ENCODE peak calls at places on chromosomes 3 and 15, in six cellular contexts. One of them, this sample, is unnamed.

GRCh38 chr3:189286188-189286587 is 114.4 kb downstream of the TPRG1 start:
- DNase-seq in H1: no peak
- DNase-seq in neuronal stem cell: no peak
- DNase-seq in IMR-90: no peak
- DNase-seq in H9: no peak
- DNase-seq in mesenchymal stem cell: no peak
- DNase-seq in this sample: no peak

GRCh38 chr3:136914739-136915138 is 43.0 kb upstream of the IL20RB start:
- DNase-seq in neuronal stem cell: no peak
- DNase-seq in H9: no peak
- DNase-seq in mesenchymal stem cell: no peak
- DNase-seq in IMR-90: no peak
- DNase-seq in H1: no peak
- DNase-seq in this sample: no peak

GRCh38 chr15:79002631-79003030 is 57.8 kb upstream of the CTSH start:
- DNase-seq in mesenchymal stem cell: no peak
- DNase-seq in H9: no peak
- DNase-seq in IMR-90: no peak
- DNase-seq in H1: no peak
- DNase-seq in neuronal stem cell: no peak
- DNase-seq in this sample: no peak

GRCh38 chr3:191119415-191120295 is 79.4 kb upstream of the OSTN start:
- DNase-seq in mesenchymal stem cell: no peak
- DNase-seq in H9: no peak
- DNase-seq in H1: no peak
- DNase-seq in neuronal stem cell: peak; percentile 6
- DNase-seq in IMR-90: no peak
- DNase-seq in this sample: no peak

GRCh38 chr3:147574622-147575021 is 165.5 kb downstream of the ZIC1 start:
- DNase-seq in H1: no peak
- DNase-seq in H9: no peak
- DNase-seq in mesenchymal stem cell: no peak
- DNase-seq in IMR-90: no peak
- DNase-seq in neuronal stem cell: no peak
- DNase-seq in this sample: no peak

GRCh38 chr15:76752549-76752948 is 152.6 kb downstream of the SCAPER start:
- DNase-seq in mesenchymal stem cell: no peak
- DNase-seq in neuronal stem cell: no peak
- DNase-seq in H9: no peak
- DNase-seq in IMR-90: no peak
- DNase-seq in H1: no peak
- DNase-seq in this sample: no peak

GRCh38 chr3:56365905-56366640 is 102.2 kb downstream of the ERC2 start:
- DNase-seq in neuronal stem cell: no peak
- DNase-seq in IMR-90: no peak
- DNase-seq in H1: no peak
- DNase-seq in mesenchymal stem cell: no peak
- DNase-seq in H9: no peak
- DNase-seq in this sample: no peak

GRCh38 chr15:75231836-75232235 is 26.3 kb upstream of the GOLGA6C start:
- DNase-seq in H9: no peak
- DNase-seq in H1: no peak
- DNase-seq in mesenchymal stem cell: no peak
- DNase-seq in neuronal stem cell: no peak
- DNase-seq in IMR-90: no peak
- DNase-seq in this sample: no peak

GRCh38 chr3:108079877-108080276 is 11.0 kb downstream of the CD47 start:
- DNase-seq in H9: no peak
- DNase-seq in mesenchymal stem cell: no peak
- DNase-seq in H1: no peak
- DNase-seq in neuronal stem cell: no peak
- DNase-seq in IMR-90: no peak
- DNase-seq in this sample: no peak

GRCh38 chr15:52247032-52247431 is 48.6 kb downstream of the MYO5C start:
- DNase-seq in neuronal stem cell: no peak
- DNase-seq in H1: no peak
- DNase-seq in mesenchymal stem cell: peak; percentile 95
- DNase-seq in H9: no peak
- DNase-seq in IMR-90: peak; percentile 72
- DNase-seq in this sample: peak; percentile 69

GRCh38 chr3:121995190-121996137 is 26.6 kb downstream of the ILDR1 start:
- DNase-seq in H9: peak; percentile 82
- DNase-seq in mesenchymal stem cell: peak; percentile 63
- DNase-seq in IMR-90: peak; percentile 75
- DNase-seq in neuronal stem cell: peak; percentile 35
- DNase-seq in H1: peak; percentile 53
- DNase-seq in this sample: peak; percentile 79

GRCh38 chr3:86787091-86787490 is 203.9 kb downstream of the VGLL3 start:
- DNase-seq in neuronal stem cell: no peak
- DNase-seq in H9: no peak
- DNase-seq in IMR-90: peak; percentile 22
- DNase-seq in mesenchymal stem cell: no peak
- DNase-seq in H1: no peak
- DNase-seq in this sample: peak; percentile 49

GRCh38 chr3:17850448-17850847 is 108.0 kb upstream of the TBC1D5 start:
- DNase-seq in H9: no peak
- DNase-seq in H1: no peak
- DNase-seq in IMR-90: no peak
- DNase-seq in mesenchymal stem cell: no peak
- DNase-seq in neuronal stem cell: no peak
- DNase-seq in this sample: peak; percentile 84

GRCh38 chr15:92677998-92678397 is 22.4 kb upstream of the FAM174B start:
- DNase-seq in H1: no peak
- DNase-seq in mesenchymal stem cell: peak; percentile 68
- DNase-seq in neuronal stem cell: no peak
- DNase-seq in H9: no peak
- DNase-seq in IMR-90: no peak
- DNase-seq in this sample: no peak

GRCh38 chr3:150349314-150350097 is 58.6 kb upstream of the TSC22D2 start:
- DNase-seq in IMR-90: no peak
- DNase-seq in H9: no peak
- DNase-seq in mesenchymal stem cell: no peak
- DNase-seq in neuronal stem cell: peak; percentile 30
- DNase-seq in H1: no peak
- DNase-seq in this sample: peak; percentile 55

GRCh38 chr3:51374456-51374855 is 10.6 kb upstream of the MANF start:
- DNase-seq in neuronal stem cell: no peak
- DNase-seq in H9: no peak
- DNase-seq in mesenchymal stem cell: no peak
- DNase-seq in IMR-90: no peak
- DNase-seq in H1: no peak
- DNase-seq in this sample: no peak

GRCh38 chr3:37862219-37862711 is 585 bp downstream of the CTDSPL start:
- DNase-seq in H1: no peak
- DNase-seq in mesenchymal stem cell: no peak
- DNase-seq in H9: peak; percentile 51
- DNase-seq in neuronal stem cell: peak; percentile 41
- DNase-seq in IMR-90: peak; percentile 48
- DNase-seq in this sample: peak; percentile 20

GRCh38 chr3:53749428-53749827 is 96.8 kb downstream of the CHDH start:
- DNase-seq in H1: no peak
- DNase-seq in H9: no peak
- DNase-seq in mesenchymal stem cell: no peak
- DNase-seq in IMR-90: no peak
- DNase-seq in neuronal stem cell: no peak
- DNase-seq in this sample: no peak

GRCh38 chr3:134363381-134363755 is 10.9 kb downstream of the AMOTL2 start:
- DNase-seq in H1: no peak
- DNase-seq in neuronal stem cell: no peak
- DNase-seq in mesenchymal stem cell: no peak
- DNase-seq in IMR-90: no peak
- DNase-seq in H9: no peak
- DNase-seq in this sample: no peak

GRCh38 chr3:105598047-105598796 is 231.5 kb downstream of the ALCAM start:
- DNase-seq in H1: no peak
- DNase-seq in IMR-90: peak; percentile 96
- DNase-seq in neuronal stem cell: no peak
- DNase-seq in mesenchymal stem cell: peak; percentile 75
- DNase-seq in H9: no peak
- DNase-seq in this sample: peak; percentile 59

GRCh38 chr3:143135150-143135549 is 15.6 kb downstream of the CHST2 start:
- DNase-seq in H9: no peak
- DNase-seq in neuronal stem cell: no peak
- DNase-seq in mesenchymal stem cell: peak; percentile 90
- DNase-seq in IMR-90: peak; percentile 95
- DNase-seq in H1: no peak
- DNase-seq in this sample: peak; percentile 60

GRCh38 chr3:10482631-10483363 is 22.6 kb downstream of the ATP2B2 start:
- DNase-seq in neuronal stem cell: no peak
- DNase-seq in IMR-90: no peak
- DNase-seq in mesenchymal stem cell: no peak
- DNase-seq in H9: no peak
- DNase-seq in H1: no peak
- DNase-seq in this sample: no peak

GRCh38 chr3:100988080-100988479 is 5.1 kb downstream of the ABI3BP start:
- DNase-seq in H1: no peak
- DNase-seq in neuronal stem cell: no peak
- DNase-seq in mesenchymal stem cell: no peak
- DNase-seq in IMR-90: no peak
- DNase-seq in H9: no peak
- DNase-seq in this sample: no peak

GRCh38 chr3:144482876-144483275 is 511.3 kb downstream of the DIPK2A start:
- DNase-seq in H1: no peak
- DNase-seq in neuronal stem cell: no peak
- DNase-seq in mesenchymal stem cell: no peak
- DNase-seq in IMR-90: no peak
- DNase-seq in H9: no peak
- DNase-seq in this sample: no peak

GRCh38 chr3:67388738-67389137 is 265.7 kb downstream of the SUCLG2 start:
- DNase-seq in IMR-90: no peak
- DNase-seq in H9: no peak
- DNase-seq in neuronal stem cell: no peak
- DNase-seq in mesenchymal stem cell: no peak
- DNase-seq in H1: no peak
- DNase-seq in this sample: no peak

GRCh38 chr3:46019707-46020106 is 7.6 kb downstream of the XCR1 start:
- DNase-seq in H9: no peak
- DNase-seq in IMR-90: no peak
- DNase-seq in mesenchymal stem cell: peak; percentile 28
- DNase-seq in neuronal stem cell: no peak
- DNase-seq in H1: no peak
- DNase-seq in this sample: no peak

GRCh38 chr3:188553569-188553968 is 399.6 kb downstream of the LPP start:
- DNase-seq in H9: no peak
- DNase-seq in neuronal stem cell: no peak
- DNase-seq in mesenchymal stem cell: peak; percentile 29
- DNase-seq in IMR-90: no peak
- DNase-seq in H1: no peak
- DNase-seq in this sample: no peak

GRCh38 chr3:191236635-191237034 is 37.6 kb downstream of the OSTN start:
- DNase-seq in IMR-90: peak; percentile 84
- DNase-seq in H1: no peak
- DNase-seq in neuronal stem cell: no peak
- DNase-seq in mesenchymal stem cell: peak; percentile 57
- DNase-seq in H9: no peak
- DNase-seq in this sample: peak; percentile 56

GRCh38 chr3:186427627-186428026 is 65.6 kb upstream of the DGKG start:
- DNase-seq in neuronal stem cell: no peak
- DNase-seq in IMR-90: peak; percentile 12
- DNase-seq in H1: no peak
- DNase-seq in mesenchymal stem cell: peak; percentile 80
- DNase-seq in H9: no peak
- DNase-seq in this sample: no peak

GRCh38 chr15:34644061-34644460 is 60.6 kb upstream of the GOLGA8B start:
- DNase-seq in neuronal stem cell: no peak
- DNase-seq in mesenchymal stem cell: peak; percentile 69
- DNase-seq in H9: no peak
- DNase-seq in H1: no peak
- DNase-seq in IMR-90: peak; percentile 98
- DNase-seq in this sample: no peak

GRCh38 chr15:63439536-63440264 is 58.1 kb upstream of the CA12 start:
- DNase-seq in IMR-90: peak; percentile 65
- DNase-seq in H9: no peak
- DNase-seq in neuronal stem cell: no peak
- DNase-seq in H1: no peak
- DNase-seq in mesenchymal stem cell: no peak
- DNase-seq in this sample: no peak
- H3K4ac ChIP-seq in IMR-90: peak overlapping the region; percentile 2
- H3K4ac ChIP-seq in H9: no peak overlapping the region
- H3K4ac ChIP-seq in neuronal stem cell: no peak overlapping the region
- H3K4ac ChIP-seq in H1: no peak overlapping the region
- H3K4ac ChIP-seq in mesenchymal stem cell: no peak overlapping the region
- H3K4ac ChIP-seq in this sample: no peak overlapping the region

GRCh38 chr3:183180765-183181295 is 18.3 kb upstream of the LAMP3 start:
- DNase-seq in H1: no peak
- DNase-seq in mesenchymal stem cell: no peak
- DNase-seq in neuronal stem cell: no peak
- DNase-seq in IMR-90: no peak
- DNase-seq in H9: no peak
- DNase-seq in this sample: no peak
- H3K23ac ChIP-seq in H1: no peak overlapping the region
- H3K23ac ChIP-seq in mesenchymal stem cell: no peak overlapping the region
- H3K23ac ChIP-seq in neuronal stem cell: no peak overlapping the region
- H3K23ac ChIP-seq in IMR-90: no peak overlapping the region
- H3K23ac ChIP-seq in H9: no peak overlapping the region
- H3K23ac ChIP-seq in this sample: no peak overlapping the region

GRCh38 chr3:15505412-15506165 is 15.9 kb downstream of the COLQ start:
- DNase-seq in IMR-90: no peak
- DNase-seq in neuronal stem cell: no peak
- DNase-seq in mesenchymal stem cell: no peak
- DNase-seq in H1: no peak
- DNase-seq in H9: no peak
- DNase-seq in this sample: no peak
- H2AFZ ChIP-seq in IMR-90: no peak overlapping the region
- H2AFZ ChIP-seq in neuronal stem cell: no peak overlapping the region
- H2AFZ ChIP-seq in mesenchymal stem cell: no peak overlapping the region
- H2AFZ ChIP-seq in H1: no peak overlapping the region
- H2AFZ ChIP-seq in H9: no peak overlapping the region
- H2AFZ ChIP-seq in this sample: no peak overlapping the region

GRCh38 chr3:184156522-184156955 is 1.4 kb downstream of the DVL3 start:
- DNase-seq in H9: peak; percentile 41
- DNase-seq in mesenchymal stem cell: peak; percentile 55
- DNase-seq in neuronal stem cell: peak; percentile 58
- DNase-seq in IMR-90: peak; percentile 60
- DNase-seq in H1: no peak
- DNase-seq in this sample: peak; percentile 20

GRCh38 chr3:184158394-184158793 is 3.2 kb downstream of the DVL3 start:
- DNase-seq in H9: no peak
- DNase-seq in IMR-90: no peak
- DNase-seq in neuronal stem cell: no peak
- DNase-seq in mesenchymal stem cell: no peak
- DNase-seq in H1: no peak
- DNase-seq in this sample: no peak

GRCh38 chr3:184155644-184156521 is 706 bp downstream of the DVL3 start:
- DNase-seq in H1: no peak
- DNase-seq in H9: peak; percentile 46
- DNase-seq in neuronal stem cell: no peak
- DNase-seq in mesenchymal stem cell: peak; percentile 60
- DNase-seq in IMR-90: peak; percentile 16
- DNase-seq in this sample: no peak

GRCh38 chr3:184157206-184157605 is 2.0 kb downstream of the DVL3 start:
- DNase-seq in mesenchymal stem cell: no peak
- DNase-seq in IMR-90: no peak
- DNase-seq in H9: no peak
- DNase-seq in H1: no peak
- DNase-seq in neuronal stem cell: no peak
- DNase-seq in this sample: peak; percentile 28

GRCh38 chr3:184154909-184155643 is at the start of gene DVL3:
- DNase-seq in mesenchymal stem cell: peak; percentile 64
- DNase-seq in H1: no peak
- DNase-seq in H9: peak; percentile 59
- DNase-seq in IMR-90: peak; percentile 52
- DNase-seq in neuronal stem cell: peak; percentile 72
- DNase-seq in this sample: peak; percentile 21
- H3K4ac ChIP-seq in mesenchymal stem cell: peak within 1 kb of the TSS; percentile 95
- H3K4ac ChIP-seq in H1: no peak within 1 kb of the TSS
- H3K4ac ChIP-seq in H9: no peak within 1 kb of the TSS
- H3K4ac ChIP-seq in IMR-90: peak within 1 kb of the TSS; percentile 98
- H3K4ac ChIP-seq in neuronal stem cell: no peak within 1 kb of the TSS
- H3K4ac ChIP-seq in this sample: peak within 1 kb of the TSS; percentile 91

This sample was measured in trophoblast cell.